ENCODE peak calls at places on chromosomes 1 and 21, in seven cellular contexts. M, O, L, W, G, S and X are unnamed samples. For H3K27me3, the result is how much of the 10 kb centered on the place peaks cover.

GRCh38 chr1:210440081-210440480 is 111.4 kb downstream of the HHAT start:
- DNase-seq in M (no peak), O (no peak), L (no peak), W (no peak), G (no peak), S (no peak), X (no peak)

GRCh38 chr21:25107708-25108107 is 499.6 kb downstream of the MRPL39 start:
- DNase-seq in M (no peak), O (peak), L (no peak), W (no peak), G (peak), S (no peak), X (no peak)

GRCh38 chr1:107782192-107782845 is 182.7 kb downstream of the VAV3 start:
- DNase-seq in M (no peak), O (peak), L (peak), W (no peak), G (peak), S (peak), X (peak)

GRCh38 chr1:235742914-235743599 is 93.5 kb upstream of the GNG4 start:
- DNase-seq in M (no peak), O (no peak), L (no peak), W (no peak), G (no peak), S (no peak), X (no peak)

GRCh38 chr1:20936621-20937020 is 149.5 kb upstream of the HP1BP3 start:
- DNase-seq in M (no peak), O (no peak), L (no peak), W (no peak), G (peak), S (no peak), X (no peak)

GRCh38 chr21:45574691-45575090 is 32.5 kb upstream of the SLC19A1 start:
- DNase-seq in M (no peak), O (no peak), L (peak), W (no peak), G (no peak), S (no peak), X (peak)

GRCh38 chr1:149936076-149936991 is at the start of gene MTMR11:
- DNase-seq in M (no peak), O (no peak), L (peak), W (peak), G (peak), S (peak), X (no peak)

GRCh38 chr1:225926551-225927113 is 2.6 kb upstream of the PYCR2 start:
- DNase-seq in M (no peak), O (no peak), L (no peak), W (no peak), G (peak), S (no peak), X (no peak)

GRCh38 chr1:97797403-97798183 is 123.2 kb downstream of the DPYD start:
- DNase-seq in M (no peak), O (no peak), L (no peak), W (no peak), G (peak), S (no peak), X (no peak)

GRCh38 chr1:219587817-219588561 is 24.9 kb downstream of the ZC3H11B start:
- DNase-seq in M (no peak), O (peak), L (peak), W (no peak), G (peak), S (no peak), X (peak)

GRCh38 chr1:101769520-101769919 is 227.2 kb downstream of the OLFM3 start:
- DNase-seq in M (no peak), O (no peak), L (no peak), W (no peak), G (peak), S (no peak), X (no peak)

GRCh38 chr1:27594542-27595510 is 9.1 kb downstream of the AHDC1 start:
- DNase-seq in M (no peak), O (no peak), L (peak), W (no peak), G (peak), S (no peak), X (no peak)

GRCh38 chr1:12553963-12554362 is 64.0 kb downstream of the DHRS3 start:
- DNase-seq in M (no peak), O (no peak), L (peak), W (no peak), G (no peak), S (no peak), X (no peak)

GRCh38 chr1:168483531-168483930 is 60.3 kb downstream of the XCL2 start:
- DNase-seq in M (no peak), O (no peak), L (peak), W (no peak), G (peak), S (no peak), X (no peak)

GRCh38 chr1:8816831-8817412 is 518 bp downstream of the RERE start:
- DNase-seq in M (no peak), O (no peak), L (peak), W (peak), G (no peak), S (no peak), X (peak)

GRCh38 chr1:176217461-176218099 is 10.5 kb upstream of the COP1 start:
- DNase-seq in M (no peak), O (no peak), L (no peak), W (no peak), G (no peak), S (no peak), X (no peak)

GRCh38 chr1:1596493-1597274 is 3.3 kb downstream of the FNDC10 start:
- DNase-seq in M (no peak), O (no peak), L (peak), W (no peak), G (no peak), S (no peak), X (no peak)

GRCh38 chr1:181185461-181185860 is 97.0 kb downstream of the IER5 start:
- DNase-seq in M (no peak), O (no peak), L (no peak), W (no peak), G (no peak), S (no peak), X (no peak)

GRCh38 chr1:212244441-212244840 is 40.8 kb upstream of the PPP2R5A start:
- DNase-seq in M (no peak), O (no peak), L (no peak), W (no peak), G (no peak), S (no peak), X (no peak)

GRCh38 chr1:151393583-151393982 is 5.8 kb upstream of the PSMB4 start:
- DNase-seq in M (no peak), O (no peak), L (no peak), W (no peak), G (no peak), S (no peak), X (no peak)

GRCh38 chr1:42846257-42847110 is at the start of gene ZNF691:
- DNase-seq in M (peak), O (peak), L (peak), W (peak), G (peak), S (peak), X (peak)

GRCh38 chr1:66564250-66564649 is 30.3 kb downstream of the SGIP1 start:
- DNase-seq in M (no peak), O (peak), L (no peak), W (no peak), G (peak), S (no peak), X (no peak)

GRCh38 chr1:175918364-175918801 is 175.0 kb upstream of the TNR start:
- DNase-seq in M (no peak), O (no peak), L (no peak), W (no peak), G (peak), S (no peak), X (no peak)

GRCh38 chr1:204360314-204360713 is 585 bp upstream of the PLEKHA6 start:
- DNase-seq in M (no peak), O (no peak), L (no peak), W (no peak), G (no peak), S (no peak), X (no peak)

GRCh38 chr1:214360525-214361164 is 79.7 kb downstream of the SMYD2 start:
- DNase-seq in M (no peak), O (no peak), L (no peak), W (no peak), G (no peak), S (no peak), X (no peak)

GRCh38 chr1:111660204-111661150 is 40.9 kb downstream of the RAP1A start:
- DNase-seq in M (no peak), O (no peak), L (peak), W (no peak), G (peak), S (no peak), X (no peak)

GRCh38 chr1:119040906-119041305 is 52.8 kb upstream of the TBX15 start:
- DNase-seq in M (no peak), O (peak), L (no peak), W (no peak), G (peak), S (no peak), X (no peak)

GRCh38 chr1:231337043-231337471 is 595 bp downstream of the EXOC8 start:
- DNase-seq in M (no peak), O (no peak), L (peak), W (no peak), G (no peak), S (no peak), X (no peak)

GRCh38 chr1:167927075-167927754 is 9.3 kb upstream of the DCAF6 start:
- DNase-seq in M (no peak), O (no peak), L (no peak), W (no peak), G (no peak), S (no peak), X (no peak)

GRCh38 chr1:151981178-151981525 is 12.5 kb downstream of the S100A10 start:
- DNase-seq in M (no peak), O (no peak), L (no peak), W (no peak), G (no peak), S (no peak), X (no peak)

DNA sequence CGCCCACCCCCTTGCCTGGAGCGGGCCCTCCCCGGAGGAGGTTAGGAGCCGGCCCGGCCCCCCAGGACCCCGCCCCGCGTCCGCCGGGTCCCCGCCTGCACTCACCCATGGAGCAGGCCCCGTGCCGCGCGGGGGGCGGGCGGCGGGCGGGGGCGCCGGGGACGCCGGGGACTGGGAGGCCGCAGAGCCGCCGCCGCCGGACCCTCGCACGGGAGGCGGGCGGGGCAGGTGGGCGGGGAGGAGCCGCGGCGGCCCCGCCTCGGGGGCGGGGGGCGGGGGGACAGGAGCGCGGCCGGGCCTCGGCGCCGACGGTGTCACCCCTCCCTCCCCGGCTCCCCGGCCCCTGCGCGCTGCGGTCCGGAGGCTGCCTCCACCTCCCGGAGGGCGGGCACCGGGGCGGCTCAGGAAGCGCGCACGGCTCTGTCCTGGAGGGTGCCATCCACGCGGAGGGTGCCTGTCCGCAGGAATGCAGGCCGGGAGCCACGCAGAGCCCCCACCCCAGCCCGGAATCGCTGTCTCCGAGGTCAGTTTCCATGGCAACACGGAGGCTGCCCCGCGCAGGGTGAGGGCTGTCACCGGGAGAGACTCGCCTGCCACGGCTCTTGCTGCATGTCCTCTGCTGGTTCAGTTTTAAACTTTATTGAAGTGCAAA is 5.9 kb upstream of the PLEKHG5 start:
- DNase-seq in M (no peak), O (no peak), L (peak), W (peak), G (no peak), S (peak), X (peak)
- H3K4me3 ChIP-seq in M (peak), O (peak), L (peak), W (peak), G (peak), S (peak), X (peak)

DNA sequence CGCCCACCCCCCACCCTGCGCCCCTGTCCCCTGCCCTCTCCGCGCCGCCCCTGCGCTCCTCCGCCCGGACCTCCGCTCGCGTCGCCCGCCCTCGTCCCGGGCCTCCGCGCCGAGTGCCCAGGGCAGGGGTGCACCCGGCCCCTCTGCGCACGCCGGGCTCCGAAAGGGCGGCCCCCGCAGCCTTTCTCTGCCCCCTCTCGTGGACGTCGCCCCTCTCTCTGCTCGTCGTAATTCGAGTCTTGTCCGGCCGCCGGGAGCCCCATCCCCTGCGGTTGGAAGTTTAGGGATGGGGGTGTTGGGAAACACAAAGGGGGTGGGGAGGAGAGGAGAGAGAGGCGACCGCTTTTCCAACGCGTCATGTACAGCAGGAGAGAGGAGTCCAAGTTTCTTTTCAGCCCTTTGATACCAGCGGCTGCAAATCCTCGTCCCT is 418 bp downstream of the GALNT2 start:
- DNase-seq in M (no peak), O (no peak), L (peak), W (no peak), G (no peak), S (peak), X (no peak)
- TF ChIP-seq CTCF in M (no peak), O (no peak), L (no peak), W (no peak), G (no peak), S (no peak), X (no peak)

GRCh38 chr1:170661646-170662411 is 2.1 kb upstream of the PRRX1 start:
- DNase-seq in M (no peak), O (no peak), L (peak), W (no peak), G (peak), S (no peak), X (peak)
- H3K27me3 ChIP-seq in M (under half), O (under half), L (under half), W (under half), G (under half), S (under half), X (under half)

GRCh38 chr1:36738245-36738644 is 255.5 kb upstream of the CSF3R start:
- DNase-seq in M (no peak), O (no peak), L (peak), W (no peak), G (no peak), S (no peak), X (no peak)
- H3K4me3 ChIP-seq in M (no peak), O (no peak), L (no peak), W (no peak), G (no peak), S (no peak), X (no peak)

GRCh38 chr1:15847100-15847892 is at the start of gene SPEN:
- DNase-seq in M (peak), O (peak), L (peak), W (peak), G (peak), S (peak), X (peak)
- TF ChIP-seq CTCF in M (peak), O (no peak), L (peak), W (no peak), G (no peak), S (no peak), X (no peak)

DNA sequence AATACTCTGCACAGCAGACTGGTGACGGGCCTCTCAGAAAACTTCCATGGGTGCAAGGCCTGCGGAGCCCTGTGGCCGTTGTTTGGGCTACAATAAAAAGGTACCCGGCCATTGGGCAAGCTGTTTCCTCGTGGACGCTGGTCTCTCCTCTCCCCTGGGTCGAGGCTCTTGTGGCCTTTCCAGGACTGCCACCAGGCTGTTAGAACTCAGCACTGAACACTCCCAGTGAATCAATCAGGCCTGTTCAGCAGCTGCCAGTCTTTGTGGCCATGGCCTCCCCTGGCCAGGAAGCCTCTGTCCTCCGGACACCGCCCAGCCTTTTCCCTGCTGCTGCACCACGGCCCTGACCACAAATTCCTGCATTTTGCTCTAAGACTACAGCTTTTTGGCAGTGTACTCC is 33.0 kb upstream of the ACTRT2 start:
- DNase-seq in M (no peak), O (no peak), L (peak), W (no peak), G (no peak), S (no peak), X (no peak)
- H3K27me3 ChIP-seq in M (under half), O (under half), L (under half), W (under half), G (under half), S (under half), X (under half)